ENCODE peak calls at places on chromosomes 5 and 9, in six cellular contexts. One of them, this sample, is unnamed.

GRCh38 chr5:143245929-143246561 is 157.4 kb downstream of the NR3C1 start:
- DNase-seq in upper lobe of left lung: no peak
- DNase-seq in adrenal gland: no peak
- DNase-seq in tibial nerve: no peak
- DNase-seq in stomach: no peak
- DNase-seq in heart left ventricle: no peak
- DNase-seq in this sample: no peak

GRCh38 chr5:6885581-6885980 is 172.3 kb downstream of the TENT4A start:
- DNase-seq in upper lobe of left lung: no peak
- DNase-seq in adrenal gland: no peak
- DNase-seq in tibial nerve: no peak
- DNase-seq in stomach: no peak
- DNase-seq in heart left ventricle: no peak
- DNase-seq in this sample: no peak

GRCh38 chr5:142845954-142846398 is 75.8 kb downstream of the ARHGAP26 start:
- DNase-seq in upper lobe of left lung: no peak
- DNase-seq in adrenal gland: no peak
- DNase-seq in tibial nerve: no peak
- DNase-seq in stomach: peak
- DNase-seq in heart left ventricle: no peak
- DNase-seq in this sample: no peak

GRCh38 chr5:59757442-59757841 is 136.1 kb downstream of the PDE4D start:
- DNase-seq in upper lobe of left lung: no peak
- DNase-seq in adrenal gland: no peak
- DNase-seq in tibial nerve: no peak
- DNase-seq in stomach: no peak
- DNase-seq in heart left ventricle: no peak
- DNase-seq in this sample: no peak

GRCh38 chr5:72790188-72790587 is 26.3 kb upstream of the TNPO1 start:
- DNase-seq in upper lobe of left lung: no peak
- DNase-seq in adrenal gland: no peak
- DNase-seq in tibial nerve: no peak
- DNase-seq in stomach: no peak
- DNase-seq in heart left ventricle: no peak
- DNase-seq in this sample: no peak

GRCh38 chr5:105392710-105393149 is 1830.1 kb upstream of the NUDT12 start:
- DNase-seq in upper lobe of left lung: no peak
- DNase-seq in adrenal gland: no peak
- DNase-seq in tibial nerve: no peak
- DNase-seq in stomach: no peak
- DNase-seq in heart left ventricle: no peak
- DNase-seq in this sample: no peak

GRCh38 chr9:111926421-111926875 is 29.8 kb downstream of the UGCG start:
- DNase-seq in upper lobe of left lung: peak
- DNase-seq in adrenal gland: peak
- DNase-seq in tibial nerve: no peak
- DNase-seq in stomach: no peak
- DNase-seq in heart left ventricle: peak
- DNase-seq in this sample: peak

GRCh38 chr5:95924720-95925119 is 36.9 kb downstream of the ELL2 start:
- DNase-seq in upper lobe of left lung: peak
- DNase-seq in adrenal gland: no peak
- DNase-seq in tibial nerve: no peak
- DNase-seq in stomach: no peak
- DNase-seq in heart left ventricle: no peak
- DNase-seq in this sample: no peak

GRCh38 chr9:72557549-72557948 is 36.1 kb downstream of the TMC1 start:
- DNase-seq in upper lobe of left lung: peak
- DNase-seq in adrenal gland: peak
- DNase-seq in tibial nerve: no peak
- DNase-seq in stomach: no peak
- DNase-seq in heart left ventricle: no peak
- DNase-seq in this sample: peak

GRCh38 chr9:112299514-112299913 is 33.9 kb downstream of the PTBP3 start:
- DNase-seq in upper lobe of left lung: no peak
- DNase-seq in adrenal gland: no peak
- DNase-seq in tibial nerve: no peak
- DNase-seq in stomach: no peak
- DNase-seq in heart left ventricle: no peak
- DNase-seq in this sample: no peak

GRCh38 chr5:148972958-148973357 is 89.9 kb downstream of the SH3TC2 start:
- DNase-seq in upper lobe of left lung: peak
- DNase-seq in adrenal gland: peak
- DNase-seq in tibial nerve: peak
- DNase-seq in stomach: peak
- DNase-seq in heart left ventricle: peak
- DNase-seq in this sample: no peak

GRCh38 chr5:67910599-67910998 is 305.0 kb upstream of the PIK3R1 start:
- DNase-seq in upper lobe of left lung: no peak
- DNase-seq in adrenal gland: no peak
- DNase-seq in tibial nerve: no peak
- DNase-seq in stomach: peak
- DNase-seq in heart left ventricle: no peak
- DNase-seq in this sample: no peak

GRCh38 chr5:74514888-74515551 is 125.5 kb downstream of the ENC1 start:
- DNase-seq in upper lobe of left lung: no peak
- DNase-seq in adrenal gland: no peak
- DNase-seq in tibial nerve: no peak
- DNase-seq in stomach: no peak
- DNase-seq in heart left ventricle: no peak
- DNase-seq in this sample: no peak

GRCh38 chr5:73454379-73455036 is 5.9 kb upstream of the FOXD1 start:
- DNase-seq in upper lobe of left lung: peak
- DNase-seq in adrenal gland: peak
- DNase-seq in tibial nerve: no peak
- DNase-seq in stomach: peak
- DNase-seq in heart left ventricle: no peak
- DNase-seq in this sample: peak

GRCh38 chr9:69609156-69609555 is 63.0 kb downstream of the APBA1 start:
- DNase-seq in upper lobe of left lung: no peak
- DNase-seq in adrenal gland: no peak
- DNase-seq in tibial nerve: no peak
- DNase-seq in stomach: no peak
- DNase-seq in heart left ventricle: no peak
- DNase-seq in this sample: no peak
- H3K27ac ChIP-seq in upper lobe of left lung: no peak
- H3K27ac ChIP-seq in adrenal gland: no peak
- H3K27ac ChIP-seq in tibial nerve: no peak
- H3K27ac ChIP-seq in stomach: no peak
- H3K27ac ChIP-seq in heart left ventricle: no peak
- H3K27ac ChIP-seq in this sample: no peak

DNA sequence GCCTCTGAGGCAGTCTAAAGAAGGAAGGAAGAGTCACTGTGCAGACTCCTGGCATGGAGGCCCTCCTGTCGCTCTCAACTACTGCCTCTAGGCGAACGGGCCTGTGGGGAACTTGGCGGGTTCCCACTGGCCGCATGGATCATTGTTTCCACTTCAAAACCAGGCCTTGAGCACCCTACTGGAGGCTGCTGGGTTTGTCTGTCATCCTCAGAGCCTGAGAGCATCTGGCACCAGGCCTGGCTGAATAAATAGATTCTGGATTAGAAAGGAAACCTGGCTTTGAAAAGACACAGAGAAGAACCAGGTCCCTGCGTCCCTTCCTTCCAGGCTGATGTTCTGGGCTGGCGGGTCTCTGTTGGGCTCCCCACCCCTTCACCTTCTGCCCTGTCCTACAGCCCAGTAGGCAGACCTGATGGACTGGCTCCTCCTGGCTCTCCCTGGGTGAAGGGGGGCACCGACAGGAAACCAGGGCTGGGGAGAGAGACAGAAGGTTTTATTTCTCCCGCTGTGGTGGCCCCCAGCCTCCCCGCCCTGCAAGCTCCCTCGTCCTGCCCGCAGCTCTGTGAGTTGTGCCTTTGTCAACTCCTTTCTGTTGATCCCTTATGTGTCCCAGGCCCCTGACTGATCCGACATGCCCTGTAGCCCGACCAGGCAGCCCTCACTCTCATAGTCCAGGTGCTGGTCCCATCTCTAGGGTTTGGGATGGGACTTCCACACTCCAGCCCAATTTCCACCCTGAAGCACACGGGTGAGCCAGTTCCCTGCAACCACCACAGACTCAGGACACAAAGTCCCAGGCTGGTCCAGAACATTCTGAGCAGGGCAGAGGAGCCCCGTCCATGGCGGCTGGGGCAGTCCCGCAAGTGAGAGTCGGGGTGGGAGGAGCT is 50.1 kb downstream of the ADAMTS2 start:
- DNase-seq in upper lobe of left lung: no peak
- DNase-seq in adrenal gland: no peak
- DNase-seq in tibial nerve: no peak
- DNase-seq in stomach: no peak
- DNase-seq in heart left ventricle: no peak
- DNase-seq in this sample: no peak
- TF ChIP-seq CTCF in upper lobe of left lung: no peak
- TF ChIP-seq CTCF in adrenal gland: no peak
- TF ChIP-seq CTCF in tibial nerve: no peak
- TF ChIP-seq CTCF in stomach: no peak
- TF ChIP-seq CTCF in heart left ventricle: no peak
- TF ChIP-seq CTCF in this sample: no peak

GRCh38 chr9:135480942-135481315 is 1.3 kb downstream of the PPP1R26 start:
- DNase-seq in upper lobe of left lung: no peak
- DNase-seq in adrenal gland: no peak
- DNase-seq in tibial nerve: no peak
- DNase-seq in stomach: no peak
- DNase-seq in heart left ventricle: no peak
- DNase-seq in this sample: no peak

GRCh38 chr9:135479469-135480052 is at the start of gene PPP1R26:
- DNase-seq in upper lobe of left lung: peak
- DNase-seq in adrenal gland: no peak
- DNase-seq in tibial nerve: no peak
- DNase-seq in stomach: peak
- DNase-seq in heart left ventricle: peak
- DNase-seq in this sample: peak

GRCh38 chr9:135482015-135482754 is 2.6 kb downstream of the PPP1R26 start:
- DNase-seq in upper lobe of left lung: no peak
- DNase-seq in adrenal gland: no peak
- DNase-seq in tibial nerve: no peak
- DNase-seq in stomach: no peak
- DNase-seq in heart left ventricle: no peak
- DNase-seq in this sample: no peak

GRCh38 chr9:135478858-135479468 is 619 bp upstream of the PPP1R26 start:
- DNase-seq in upper lobe of left lung: peak
- DNase-seq in adrenal gland: peak
- DNase-seq in tibial nerve: peak
- DNase-seq in stomach: peak
- DNase-seq in heart left ventricle: peak
- DNase-seq in this sample: peak

GRCh38 chr9:135480071-135480941 is 724 bp downstream of the PPP1R26 start:
- DNase-seq in upper lobe of left lung: no peak
- DNase-seq in adrenal gland: no peak
- DNase-seq in tibial nerve: no peak
- DNase-seq in stomach: peak
- DNase-seq in heart left ventricle: peak
- DNase-seq in this sample: peak
- TF ChIP-seq POLR2A in upper lobe of left lung: no peak
- TF ChIP-seq POLR2A in adrenal gland: no peak
- TF ChIP-seq POLR2A in tibial nerve: no peak
- TF ChIP-seq POLR2A in stomach: no peak
- TF ChIP-seq POLR2A in heart left ventricle: no peak
- TF ChIP-seq POLR2A in this sample: peak

DNA sequence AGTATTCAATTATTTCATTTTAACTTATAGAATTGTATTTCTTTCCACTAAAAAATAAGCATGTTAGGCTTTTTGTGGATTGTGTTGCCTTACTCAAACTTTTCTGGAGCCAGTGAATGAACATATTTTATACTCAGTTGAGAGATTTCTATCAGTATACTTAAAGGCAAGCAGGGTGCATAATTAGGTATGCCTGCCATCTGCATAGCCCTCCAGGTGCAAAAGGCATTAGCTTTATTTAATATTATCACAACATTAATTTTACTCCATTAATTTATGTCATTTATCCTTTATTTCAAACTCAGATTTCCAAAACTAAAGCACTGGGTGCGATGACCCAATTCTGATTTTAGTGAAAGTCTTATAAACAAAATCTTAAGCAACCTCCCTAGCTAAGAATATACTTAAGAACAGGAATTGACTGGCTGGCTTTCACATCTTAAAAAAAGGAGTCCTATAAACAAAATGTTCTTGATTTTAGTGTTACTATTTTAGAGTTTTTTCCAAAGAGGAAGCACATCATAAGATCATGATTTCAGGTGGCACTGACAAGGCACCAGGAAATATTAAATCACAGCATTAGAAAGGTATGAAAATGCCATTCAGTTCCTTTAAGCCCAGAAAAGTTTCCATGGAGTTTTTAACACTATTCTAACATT is 178.4 kb downstream of the MPDZ start:
- DNase-seq in upper lobe of left lung: no peak
- DNase-seq in adrenal gland: no peak
- DNase-seq in tibial nerve: no peak
- DNase-seq in stomach: no peak
- DNase-seq in heart left ventricle: no peak
- DNase-seq in this sample: no peak
- H3K27ac ChIP-seq in upper lobe of left lung: no peak
- H3K27ac ChIP-seq in adrenal gland: no peak
- H3K27ac ChIP-seq in tibial nerve: no peak
- H3K27ac ChIP-seq in stomach: no peak
- H3K27ac ChIP-seq in heart left ventricle: no peak
- H3K27ac ChIP-seq in this sample: no peak

DNA sequence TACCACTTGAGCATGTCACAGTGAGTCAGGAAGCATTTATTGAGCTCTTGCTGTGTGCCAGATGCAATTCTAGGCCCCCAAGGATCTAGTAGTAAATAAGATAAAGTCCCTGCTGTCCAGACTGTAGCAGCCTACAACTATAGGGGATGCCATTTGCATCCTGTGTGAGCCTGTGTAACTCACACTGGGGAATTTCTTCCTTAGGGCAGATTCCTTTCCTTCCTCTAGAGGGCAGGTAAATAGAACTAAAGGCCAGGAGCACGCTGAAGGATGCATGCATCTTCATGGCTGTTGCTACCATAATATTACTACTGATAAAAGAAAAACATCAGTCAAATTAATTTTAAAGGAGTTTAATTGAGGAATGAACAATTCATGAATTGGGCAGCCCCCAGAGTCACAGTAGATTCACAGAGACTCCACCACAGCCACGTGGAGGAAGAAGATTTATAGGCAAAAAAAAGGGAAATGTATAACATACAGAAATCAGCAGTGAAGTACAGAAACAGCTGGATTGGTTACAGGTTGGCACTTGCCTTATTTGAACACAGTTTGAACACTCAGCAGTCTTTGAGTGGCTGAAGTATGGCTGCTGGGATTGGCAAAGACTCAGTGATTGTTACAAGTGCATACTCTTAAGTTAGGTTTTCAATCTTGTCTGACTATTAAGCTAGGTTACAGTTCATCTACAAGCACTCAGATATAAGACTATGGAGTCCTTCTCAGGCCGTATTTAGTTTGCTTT is 98.9 kb downstream of the ACTL7B start:
- DNase-seq in upper lobe of left lung: peak
- DNase-seq in adrenal gland: no peak
- DNase-seq in tibial nerve: no peak
- DNase-seq in stomach: no peak
- DNase-seq in heart left ventricle: no peak
- DNase-seq in this sample: peak
- TF ChIP-seq CTCF in upper lobe of left lung: no peak
- TF ChIP-seq CTCF in adrenal gland: no peak
- TF ChIP-seq CTCF in tibial nerve: no peak
- TF ChIP-seq CTCF in stomach: no peak
- TF ChIP-seq CTCF in heart left ventricle: no peak
- TF ChIP-seq CTCF in this sample: no peak

GRCh38 chr9:120893585-120893857 is 16.5 kb upstream of the PHF19 start:
- DNase-seq in upper lobe of left lung: no peak
- DNase-seq in adrenal gland: no peak
- DNase-seq in tibial nerve: no peak
- DNase-seq in stomach: no peak
- DNase-seq in heart left ventricle: no peak
- DNase-seq in this sample: no peak
- TF ChIP-seq POLR2A in upper lobe of left lung: no peak
- TF ChIP-seq POLR2A in adrenal gland: no peak
- TF ChIP-seq POLR2A in tibial nerve: no peak
- TF ChIP-seq POLR2A in stomach: no peak
- TF ChIP-seq POLR2A in heart left ventricle: no peak
- TF ChIP-seq POLR2A in this sample: no peak